ENCODE peak calls at places on chromosomes 16 and 17, in four cellular contexts. One of them, this sample, is unnamed.
A peak's percentile ranks its signal among the peaks of the same experiment; 100 is the strongest.

GRCh38 chr16:77433146-77433545 is 1.7 kb downstream of the ADAMTS18 start:
- DNase-seq in activated naive CD8-positive, alpha-beta T cell treated with anti-CD3 and anti-CD28 coated beads, Interleukin-2, amount 50 U/mL, for 24 hours: no peak
- DNase-seq in NCI-H460: no peak
- DNase-seq in mesendoderm: no peak
- DNase-seq in this sample: no peak

GRCh38 chr16:53922805-53923645 is 219.1 kb downstream of the FTO start:
- DNase-seq in activated naive CD8-positive, alpha-beta T cell treated with anti-CD3 and anti-CD28 coated beads, Interleukin-2, amount 50 U/mL, for 24 hours: no peak
- DNase-seq in NCI-H460: no peak
- DNase-seq in mesendoderm: no peak
- DNase-seq in this sample: no peak

GRCh38 chr17:67689534-67690177 is 28.1 kb upstream of the NOL11 start:
- DNase-seq in activated naive CD8-positive, alpha-beta T cell treated with anti-CD3 and anti-CD28 coated beads, Interleukin-2, amount 50 U/mL, for 24 hours: peak; percentile 45
- DNase-seq in NCI-H460: peak; percentile 56
- DNase-seq in mesendoderm: peak; percentile 63
- DNase-seq in this sample: peak; percentile 49

GRCh38 chr16:57504491-57504890 is 18.2 kb upstream of the DOK4 start:
- DNase-seq in activated naive CD8-positive, alpha-beta T cell treated with anti-CD3 and anti-CD28 coated beads, Interleukin-2, amount 50 U/mL, for 24 hours: no peak
- DNase-seq in NCI-H460: no peak
- DNase-seq in mesendoderm: no peak
- DNase-seq in this sample: no peak

GRCh38 chr17:80195671-80196529 is 24.2 kb downstream of the SGSH start:
- DNase-seq in activated naive CD8-positive, alpha-beta T cell treated with anti-CD3 and anti-CD28 coated beads, Interleukin-2, amount 50 U/mL, for 24 hours: peak; percentile 64
- DNase-seq in NCI-H460: no peak
- DNase-seq in mesendoderm: peak; percentile 33
- DNase-seq in this sample: no peak

GRCh38 chr17:76902476-76902875 is 34.3 kb downstream of the MGAT5B start:
- DNase-seq in activated naive CD8-positive, alpha-beta T cell treated with anti-CD3 and anti-CD28 coated beads, Interleukin-2, amount 50 U/mL, for 24 hours: no peak
- DNase-seq in NCI-H460: no peak
- DNase-seq in mesendoderm: no peak
- DNase-seq in this sample: no peak

GRCh38 chr17:34499576-34499975 is 79.8 kb upstream of the TMEM132E start:
- DNase-seq in activated naive CD8-positive, alpha-beta T cell treated with anti-CD3 and anti-CD28 coated beads, Interleukin-2, amount 50 U/mL, for 24 hours: no peak
- DNase-seq in NCI-H460: peak; percentile 33
- DNase-seq in mesendoderm: peak; percentile 80
- DNase-seq in this sample: no peak

GRCh38 chr16:27690604-27691003 is 140.7 kb downstream of the KATNIP start:
- DNase-seq in activated naive CD8-positive, alpha-beta T cell treated with anti-CD3 and anti-CD28 coated beads, Interleukin-2, amount 50 U/mL, for 24 hours: peak; percentile 32
- DNase-seq in NCI-H460: peak; percentile 12
- DNase-seq in mesendoderm: peak; percentile 37
- DNase-seq in this sample: peak; percentile 2

GRCh38 chr17:35709874-35710273 is 21.6 kb upstream of the RASL10B start:
- DNase-seq in activated naive CD8-positive, alpha-beta T cell treated with anti-CD3 and anti-CD28 coated beads, Interleukin-2, amount 50 U/mL, for 24 hours: no peak
- DNase-seq in NCI-H460: peak; percentile 33
- DNase-seq in mesendoderm: no peak
- DNase-seq in this sample: peak; percentile 87

GRCh38 chr17:20121359-20122235 is 112.4 kb downstream of the SPECC1 start:
- DNase-seq in activated naive CD8-positive, alpha-beta T cell treated with anti-CD3 and anti-CD28 coated beads, Interleukin-2, amount 50 U/mL, for 24 hours: peak; percentile 74
- DNase-seq in NCI-H460: peak; percentile 56
- DNase-seq in mesendoderm: peak; percentile 77
- DNase-seq in this sample: peak; percentile 23

GRCh38 chr17:17700251-17700969 is 19.2 kb downstream of the RAI1 start:
- DNase-seq in activated naive CD8-positive, alpha-beta T cell treated with anti-CD3 and anti-CD28 coated beads, Interleukin-2, amount 50 U/mL, for 24 hours: no peak
- DNase-seq in NCI-H460: no peak
- DNase-seq in mesendoderm: peak; percentile 65
- DNase-seq in this sample: no peak

GRCh38 chr17:7351665-7352558 is at the start of gene KCTD11:
- DNase-seq in activated naive CD8-positive, alpha-beta T cell treated with anti-CD3 and anti-CD28 coated beads, Interleukin-2, amount 50 U/mL, for 24 hours: peak; percentile 87
- DNase-seq in NCI-H460: peak; percentile 88
- DNase-seq in mesendoderm: peak; percentile 94
- DNase-seq in this sample: peak; percentile 72

GRCh38 chr16:85557083-85557975 is 55.8 kb upstream of the GSE1 start:
- DNase-seq in activated naive CD8-positive, alpha-beta T cell treated with anti-CD3 and anti-CD28 coated beads, Interleukin-2, amount 50 U/mL, for 24 hours: peak; percentile 64
- DNase-seq in NCI-H460: no peak
- DNase-seq in mesendoderm: no peak
- DNase-seq in this sample: no peak

GRCh38 chr16:88542231-88542630 is 28.0 kb upstream of the ZC3H18 start:
- DNase-seq in activated naive CD8-positive, alpha-beta T cell treated with anti-CD3 and anti-CD28 coated beads, Interleukin-2, amount 50 U/mL, for 24 hours: no peak
- DNase-seq in NCI-H460: no peak
- DNase-seq in mesendoderm: no peak
- DNase-seq in this sample: no peak

GRCh38 chr17:31571124-31571892 is 179.8 kb downstream of the RAB11FIP4 start:
- DNase-seq in activated naive CD8-positive, alpha-beta T cell treated with anti-CD3 and anti-CD28 coated beads, Interleukin-2, amount 50 U/mL, for 24 hours: no peak
- DNase-seq in NCI-H460: no peak
- DNase-seq in mesendoderm: no peak
- DNase-seq in this sample: peak; percentile 95

GRCh38 chr17:41212524-41213169 is 13.8 kb upstream of the KRTAP9-2 start:
- DNase-seq in activated naive CD8-positive, alpha-beta T cell treated with anti-CD3 and anti-CD28 coated beads, Interleukin-2, amount 50 U/mL, for 24 hours: no peak
- DNase-seq in NCI-H460: no peak
- DNase-seq in mesendoderm: no peak
- DNase-seq in this sample: no peak

GRCh38 chr16:46885960-46886763 is 2.0 kb downstream of the GPT2 start:
- DNase-seq in activated naive CD8-positive, alpha-beta T cell treated with anti-CD3 and anti-CD28 coated beads, Interleukin-2, amount 50 U/mL, for 24 hours: no peak
- DNase-seq in NCI-H460: no peak
- DNase-seq in mesendoderm: peak; percentile 92
- DNase-seq in this sample: peak; percentile 14

GRCh38 chr17:37261286-37261685 is 114.5 kb upstream of the C17orf78 start:
- DNase-seq in activated naive CD8-positive, alpha-beta T cell treated with anti-CD3 and anti-CD28 coated beads, Interleukin-2, amount 50 U/mL, for 24 hours: no peak
- DNase-seq in NCI-H460: no peak
- DNase-seq in mesendoderm: no peak
- DNase-seq in this sample: no peak

GRCh38 chr16:10971560-10971961 is 27.2 kb downstream of the CLEC16A start:
- DNase-seq in activated naive CD8-positive, alpha-beta T cell treated with anti-CD3 and anti-CD28 coated beads, Interleukin-2, amount 50 U/mL, for 24 hours: peak; percentile 45
- DNase-seq in NCI-H460: peak; percentile 40
- DNase-seq in mesendoderm: peak; percentile 96
- DNase-seq in this sample: peak; percentile 93

GRCh38 chr17:50268040-50268439 is 6.2 kb upstream of the TMEM92 start:
- DNase-seq in activated naive CD8-positive, alpha-beta T cell treated with anti-CD3 and anti-CD28 coated beads, Interleukin-2, amount 50 U/mL, for 24 hours: no peak
- DNase-seq in NCI-H460: no peak
- DNase-seq in mesendoderm: no peak
- DNase-seq in this sample: no peak

GRCh38 chr16:19130852-19131808 is 17.4 kb downstream of the ITPRIPL2 start:
- DNase-seq in activated naive CD8-positive, alpha-beta T cell treated with anti-CD3 and anti-CD28 coated beads, Interleukin-2, amount 50 U/mL, for 24 hours: no peak
- DNase-seq in NCI-H460: peak; percentile 39
- DNase-seq in mesendoderm: peak; percentile 90
- DNase-seq in this sample: peak; percentile 30

GRCh38 chr16:66637806-66638205 is 33.3 kb downstream of the CMTM3 start:
- DNase-seq in activated naive CD8-positive, alpha-beta T cell treated with anti-CD3 and anti-CD28 coated beads, Interleukin-2, amount 50 U/mL, for 24 hours: no peak
- DNase-seq in NCI-H460: no peak
- DNase-seq in mesendoderm: no peak
- DNase-seq in this sample: no peak

GRCh38 chr17:46007461-46007965 is 8.5 kb downstream of the STH start:
- DNase-seq in activated naive CD8-positive, alpha-beta T cell treated with anti-CD3 and anti-CD28 coated beads, Interleukin-2, amount 50 U/mL, for 24 hours: no peak
- DNase-seq in NCI-H460: no peak
- DNase-seq in mesendoderm: no peak
- DNase-seq in this sample: no peak

GRCh38 chr16:68539704-68540370 is 746 bp downstream of the ZFP90 start:
- DNase-seq in activated naive CD8-positive, alpha-beta T cell treated with anti-CD3 and anti-CD28 coated beads, Interleukin-2, amount 50 U/mL, for 24 hours: peak; percentile 10
- DNase-seq in NCI-H460: no peak
- DNase-seq in mesendoderm: peak; percentile 24
- DNase-seq in this sample: no peak

GRCh38 chr16:11542069-11542775 is 44.5 kb downstream of the LITAF start:
- DNase-seq in activated naive CD8-positive, alpha-beta T cell treated with anti-CD3 and anti-CD28 coated beads, Interleukin-2, amount 50 U/mL, for 24 hours: no peak
- DNase-seq in NCI-H460: no peak
- DNase-seq in mesendoderm: no peak
- DNase-seq in this sample: no peak

GRCh38 chr16:1542533-1542932 is 9.1 kb downstream of the TMEM204 start:
- DNase-seq in activated naive CD8-positive, alpha-beta T cell treated with anti-CD3 and anti-CD28 coated beads, Interleukin-2, amount 50 U/mL, for 24 hours: no peak
- DNase-seq in NCI-H460: no peak
- DNase-seq in mesendoderm: no peak
- DNase-seq in this sample: no peak

GRCh38 chr16:30903596-30903995 is 7.2 kb downstream of the CTF1 start:
- DNase-seq in activated naive CD8-positive, alpha-beta T cell treated with anti-CD3 and anti-CD28 coated beads, Interleukin-2, amount 50 U/mL, for 24 hours: peak; percentile 25
- DNase-seq in NCI-H460: no peak
- DNase-seq in mesendoderm: peak; percentile 51
- DNase-seq in this sample: no peak

GRCh38 chr16:17283022-17283421 is 187.7 kb downstream of the XYLT1 start:
- DNase-seq in activated naive CD8-positive, alpha-beta T cell treated with anti-CD3 and anti-CD28 coated beads, Interleukin-2, amount 50 U/mL, for 24 hours: no peak
- DNase-seq in NCI-H460: no peak
- DNase-seq in mesendoderm: no peak
- DNase-seq in this sample: no peak